ENCODE peak calls at places on chromosomes 11 and 22, in nine cellular contexts. L, V, Y, F, K, J, N, O and A are unnamed samples.

GRCh38 chr11:68142028-68142412 is 20.8 kb upstream of the CHKA start:
- DNase-seq in L (no peak), V (no peak), Y (no peak), F (no peak), K (no peak), J (peak), N (no peak), O (no peak), A (no peak)

GRCh38 chr11:95175969-95176368 is 55.0 kb downstream of the SESN3 start:
- DNase-seq in L (no peak), V (no peak), Y (no peak), F (no peak), K (no peak), J (no peak), N (no peak), O (no peak), A (no peak)

GRCh38 chr11:102346456-102346747 is 612 bp upstream of the BIRC2 start:
- DNase-seq in L (peak), V (no peak), Y (no peak), F (no peak), K (no peak), J (no peak), N (no peak), O (no peak), A (no peak)

GRCh38 chr11:26243426-26243825 is 88.5 kb upstream of the ANO3 start:
- DNase-seq in L (no peak), V (no peak), Y (no peak), F (peak), K (no peak), J (no peak), N (no peak), O (no peak), A (no peak)

GRCh38 chr11:45927332-45927683 is 4.9 kb downstream of the LARGE2 start:
- DNase-seq in L (no peak), V (no peak), Y (peak), F (no peak), K (no peak), J (no peak), N (peak), O (no peak), A (no peak)

GRCh38 chr22:24189249-24190158 is 8.2 kb downstream of the SUSD2 start:
- DNase-seq in L (peak), V (peak), Y (peak), F (peak), K (peak), J (peak), N (no peak), O (peak), A (peak)

GRCh38 chr11:129698212-129698611 is 117.4 kb upstream of the TMEM45B start:
- DNase-seq in L (no peak), V (no peak), Y (no peak), F (no peak), K (no peak), J (no peak), N (no peak), O (no peak), A (no peak)

GRCh38 chr11:65456418-65456817 is 33.8 kb downstream of the NEAT1 start:
- DNase-seq in L (no peak), V (no peak), Y (no peak), F (no peak), K (no peak), J (no peak), N (no peak), O (no peak), A (no peak)

GRCh38 chr22:29879738-29880137 is 3.2 kb upstream of the MTMR3 start:
- DNase-seq in L (no peak), V (peak), Y (no peak), F (no peak), K (no peak), J (no peak), N (no peak), O (no peak), A (no peak)

GRCh38 chr11:17597770-17598169 is 50.7 kb downstream of the OTOG start:
- DNase-seq in L (no peak), V (no peak), Y (no peak), F (no peak), K (no peak), J (no peak), N (no peak), O (no peak), A (no peak)

GRCh38 chr11:77522215-77522614 is 48.3 kb upstream of the PAK1 start:
- DNase-seq in L (peak), V (no peak), Y (no peak), F (no peak), K (no peak), J (no peak), N (no peak), O (peak), A (no peak)

GRCh38 chr11:37026326-37026725 is 428.3 kb upstream of the RAG2 start:
- DNase-seq in L (no peak), V (no peak), Y (no peak), F (no peak), K (no peak), J (no peak), N (no peak), O (no peak), A (no peak)

GRCh38 chr22:35208003-35208402 is 49.3 kb upstream of the HMGXB4 start:
- DNase-seq in L (no peak), V (no peak), Y (no peak), F (no peak), K (no peak), J (no peak), N (no peak), O (no peak), A (no peak)

GRCh38 chr22:50729391-50730012 is 8.5 kb upstream of the ACR start:
- DNase-seq in L (no peak), V (no peak), Y (peak), F (no peak), K (no peak), J (peak), N (no peak), O (no peak), A (peak)

GRCh38 chr11:122339661-122340060 is 223.6 kb upstream of the BLID start:
- DNase-seq in L (no peak), V (no peak), Y (no peak), F (peak), K (no peak), J (no peak), N (no peak), O (no peak), A (no peak)

GRCh38 chr11:37972691-37973090 is 1374.7 kb upstream of the RAG2 start:
- DNase-seq in L (peak), V (no peak), Y (no peak), F (peak), K (no peak), J (no peak), N (no peak), O (no peak), A (no peak)

GRCh38 chr11:1499261-1499890 is 12.8 kb upstream of the MOB2 start:
- DNase-seq in L (no peak), V (no peak), Y (peak), F (no peak), K (no peak), J (no peak), N (no peak), O (no peak), A (no peak)

DNA sequence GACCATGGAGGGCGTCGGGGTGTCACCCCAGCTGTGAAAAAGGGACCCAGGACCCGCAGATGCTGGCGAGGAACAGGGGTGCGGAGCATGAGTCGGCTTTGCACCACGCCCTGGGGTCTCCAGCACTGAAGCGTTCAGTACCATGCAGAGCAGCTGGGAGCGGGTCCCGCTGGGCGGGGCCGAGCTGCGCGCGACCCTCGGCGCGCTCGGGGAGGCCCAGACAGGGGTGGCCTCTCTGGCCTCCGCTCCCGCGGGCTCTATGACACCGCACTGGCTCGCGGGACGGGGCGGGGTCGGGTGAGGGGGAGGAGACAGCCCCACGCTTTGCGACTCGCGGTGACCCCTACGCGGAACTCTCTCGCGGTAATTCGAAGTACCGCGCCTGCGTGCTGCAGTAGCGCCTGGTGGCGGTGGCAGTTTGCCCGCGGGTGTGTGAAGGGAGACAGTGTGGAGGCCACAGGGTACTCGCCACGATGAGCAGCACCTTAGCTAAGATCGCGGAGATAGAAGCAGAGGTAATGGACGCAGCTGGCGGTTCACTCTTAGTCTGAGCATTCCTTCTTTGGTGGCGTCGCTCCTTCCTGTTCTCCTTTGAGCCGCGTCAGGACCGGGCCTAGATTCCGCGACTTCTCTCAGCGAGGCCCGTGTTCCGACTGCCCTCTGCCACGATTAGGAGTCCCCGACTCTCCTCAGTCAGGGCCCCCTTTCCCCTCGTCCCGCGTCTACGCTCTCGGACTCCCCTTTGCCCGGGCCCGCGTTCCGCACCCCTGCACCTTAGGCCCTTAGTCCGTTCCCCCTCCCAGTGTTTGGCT is at the start of gene DRG1:
- DNase-seq in L (peak), V (peak), Y (peak), F (peak), K (peak), J (peak), N (peak), O (peak), A (peak)
- TF ChIP-seq CTCF in L (no peak), V (no peak), Y (no peak), F (no peak), K (no peak), J (peak), N (no peak), O (no peak), A (no peak)

GRCh38 chr11:119373059-119373875 is 8.2 kb downstream of the USP2 start:
- DNase-seq in L (no peak), V (no peak), Y (peak), F (no peak), K (no peak), J (peak), N (no peak), O (no peak), A (no peak)

GRCh38 chr11:119371067-119371601 is 10.4 kb downstream of the USP2 start:
- DNase-seq in L (no peak), V (no peak), Y (peak), F (no peak), K (no peak), J (no peak), N (no peak), O (no peak), A (no peak)

GRCh38 chr11:119370486-119371046 is 10.9 kb downstream of the USP2 start:
- DNase-seq in L (no peak), V (no peak), Y (peak), F (no peak), K (no peak), J (no peak), N (no peak), O (no peak), A (no peak)

GRCh38 chr11:119372260-119373058 is 9.0 kb downstream of the USP2 start:
- DNase-seq in L (no peak), V (no peak), Y (peak), F (no peak), K (no peak), J (no peak), N (no peak), O (no peak), A (no peak)

DNA sequence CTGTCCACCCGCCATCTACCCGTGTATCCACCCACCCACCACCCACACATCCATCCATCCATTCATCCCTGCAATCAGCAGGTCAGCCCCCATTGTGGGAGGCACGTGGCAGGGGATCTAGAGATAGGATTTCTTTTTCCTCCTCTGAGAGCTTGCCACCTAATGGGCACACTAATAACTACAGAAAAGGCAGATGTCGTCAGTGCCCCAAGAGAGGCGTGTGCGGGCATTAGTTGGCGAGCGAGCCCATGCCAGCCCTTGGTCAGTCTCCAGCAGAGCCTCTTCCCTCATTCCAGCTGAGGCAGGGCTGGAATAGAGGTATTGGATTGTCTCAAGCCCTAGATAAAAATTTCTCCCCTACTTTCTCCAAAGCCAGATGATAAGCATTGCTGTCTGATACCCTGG is 9.7 kb downstream of the USP2 start:
- DNase-seq in L (no peak), V (no peak), Y (peak), F (no peak), K (no peak), J (peak), N (no peak), O (no peak), A (no peak)
- TF ChIP-seq CTCF in L (peak), V (peak), Y (peak), F (no peak), K (peak), J (peak), N (no peak), O (peak), A (no peak)

GRCh38 chr11:105315287-105315686 is 175.7 kb upstream of the CARD18 start:
- DNase-seq in L (peak), V (no peak), Y (no peak), F (no peak), K (no peak), J (no peak), N (no peak), O (peak), A (no peak)
- TF ChIP-seq CTCF in L (peak), V (no peak), Y (no peak), F (no peak), K (no peak), J (no peak), N (no peak), O (peak), A (no peak)

DNA sequence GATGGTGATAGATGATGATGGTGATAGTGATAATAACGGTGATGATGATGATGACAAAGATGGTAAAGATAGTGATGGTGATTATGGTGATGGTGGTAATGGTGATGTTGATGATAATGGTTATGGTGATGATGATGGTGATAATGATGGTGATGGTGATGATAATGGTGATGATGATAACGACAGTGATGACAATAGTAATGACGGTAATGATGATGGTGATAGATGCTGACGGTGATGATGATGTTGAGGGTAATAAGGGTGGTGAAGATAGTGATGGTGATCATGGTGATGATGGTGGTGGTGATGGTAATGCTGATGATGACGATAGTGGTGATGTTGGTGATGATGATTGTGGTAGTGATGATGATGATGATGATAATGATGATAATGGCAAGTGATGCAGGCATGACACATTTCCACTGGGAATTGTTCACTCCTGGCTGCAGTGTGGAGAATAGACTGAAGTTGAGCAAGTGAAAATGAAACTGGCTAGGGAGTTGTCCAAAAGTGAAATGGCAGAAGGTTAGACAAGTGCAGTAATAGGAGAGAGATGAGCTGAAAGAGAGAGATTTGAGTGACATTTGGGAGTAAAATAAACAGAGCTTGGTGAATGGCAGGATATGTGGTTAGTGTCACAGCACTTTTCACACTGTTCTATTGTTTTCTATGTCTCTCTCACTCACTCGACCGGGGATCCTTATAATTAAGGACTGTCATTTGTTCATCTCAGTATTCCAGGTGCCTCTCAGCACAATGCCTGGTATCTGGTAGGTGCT is 992.5 kb downstream of the OPCML start:
- DNase-seq in L (no peak), V (no peak), Y (no peak), F (no peak), K (no peak), J (no peak), N (no peak), O (no peak), A (no peak)
- TF ChIP-seq CTCF in L (no peak), V (no peak), Y (no peak), F (no peak), K (no peak), J (no peak), N (no peak), O (no peak), A (no peak)

GRCh38 chr22:31241200-31241599 is 29.1 kb downstream of the LIMK2 start:
- DNase-seq in L (peak), V (no peak), Y (no peak), F (no peak), K (no peak), J (no peak), N (no peak), O (no peak), A (no peak)

GRCh38 chr22:31243339-31244043 is 31.4 kb downstream of the LIMK2 start:
- DNase-seq in L (no peak), V (no peak), Y (no peak), F (no peak), K (no peak), J (no peak), N (no peak), O (peak), A (no peak)

GRCh38 chr22:31240011-31240410 is 27.9 kb downstream of the LIMK2 start:
- DNase-seq in L (peak), V (no peak), Y (no peak), F (peak), K (no peak), J (no peak), N (no peak), O (no peak), A (no peak)

GRCh38 chr22:31244044-31244942 is 32.2 kb downstream of the LIMK2 start:
- DNase-seq in L (peak), V (peak), Y (no peak), F (peak), K (no peak), J (no peak), N (no peak), O (peak), A (no peak)

GRCh38 chr22:31241936-31242335 is 29.8 kb downstream of the LIMK2 start:
- DNase-seq in L (peak), V (no peak), Y (no peak), F (peak), K (no peak), J (no peak), N (no peak), O (no peak), A (no peak)
- TF ChIP-seq CTCF in L (peak), V (no peak), Y (no peak), F (peak), K (no peak), J (peak), N (no peak), O (no peak), A (no peak)

GRCh38 chr11:134439181-134439580 is 27.1 kb upstream of the B3GAT1 start:
- DNase-seq in L (no peak), V (no peak), Y (no peak), F (no peak), K (no peak), J (no peak), N (no peak), O (no peak), A (no peak)

GRCh38 chr11:134440851-134441645 is 29.0 kb upstream of the B3GAT1 start:
- DNase-seq in L (no peak), V (no peak), Y (no peak), F (no peak), K (no peak), J (no peak), N (no peak), O (no peak), A (peak)

GRCh38 chr11:134443246-134443645 is 31.2 kb upstream of the B3GAT1 start:
- DNase-seq in L (no peak), V (no peak), Y (no peak), F (no peak), K (no peak), J (no peak), N (no peak), O (no peak), A (no peak)

GRCh38 chr11:134442246-134442645 is 30.2 kb upstream of the B3GAT1 start:
- DNase-seq in L (no peak), V (no peak), Y (no peak), F (no peak), K (no peak), J (no peak), N (no peak), O (no peak), A (no peak)

GRCh38 chr11:134441706-134442105 is 29.7 kb upstream of the B3GAT1 start:
- DNase-seq in L (no peak), V (no peak), Y (no peak), F (no peak), K (no peak), J (no peak), N (no peak), O (no peak), A (no peak)
- TF ChIP-seq CTCF in L (no peak), V (no peak), Y (no peak), F (no peak), K (no peak), J (no peak), N (no peak), O (no peak), A (no peak)

GRCh38 chr22:36453855-36454378 is 27.5 kb downstream of the TXN2 start:
- DNase-seq in L (no peak), V (no peak), Y (no peak), F (no peak), K (no peak), J (no peak), N (no peak), O (no peak), A (no peak)

GRCh38 chr22:36455571-36456458 is 25.6 kb downstream of the TXN2 start:
- DNase-seq in L (no peak), V (no peak), Y (no peak), F (no peak), K (no peak), J (peak), N (no peak), O (no peak), A (no peak)

GRCh38 chr22:36453266-36453607 is 28.2 kb downstream of the TXN2 start:
- DNase-seq in L (no peak), V (no peak), Y (no peak), F (no peak), K (no peak), J (no peak), N (no peak), O (no peak), A (no peak)

GRCh38 chr22:36456459-36456835 is 25.0 kb downstream of the TXN2 start:
- DNase-seq in L (no peak), V (no peak), Y (no peak), F (no peak), K (no peak), J (no peak), N (no peak), O (no peak), A (no peak)

DNA sequence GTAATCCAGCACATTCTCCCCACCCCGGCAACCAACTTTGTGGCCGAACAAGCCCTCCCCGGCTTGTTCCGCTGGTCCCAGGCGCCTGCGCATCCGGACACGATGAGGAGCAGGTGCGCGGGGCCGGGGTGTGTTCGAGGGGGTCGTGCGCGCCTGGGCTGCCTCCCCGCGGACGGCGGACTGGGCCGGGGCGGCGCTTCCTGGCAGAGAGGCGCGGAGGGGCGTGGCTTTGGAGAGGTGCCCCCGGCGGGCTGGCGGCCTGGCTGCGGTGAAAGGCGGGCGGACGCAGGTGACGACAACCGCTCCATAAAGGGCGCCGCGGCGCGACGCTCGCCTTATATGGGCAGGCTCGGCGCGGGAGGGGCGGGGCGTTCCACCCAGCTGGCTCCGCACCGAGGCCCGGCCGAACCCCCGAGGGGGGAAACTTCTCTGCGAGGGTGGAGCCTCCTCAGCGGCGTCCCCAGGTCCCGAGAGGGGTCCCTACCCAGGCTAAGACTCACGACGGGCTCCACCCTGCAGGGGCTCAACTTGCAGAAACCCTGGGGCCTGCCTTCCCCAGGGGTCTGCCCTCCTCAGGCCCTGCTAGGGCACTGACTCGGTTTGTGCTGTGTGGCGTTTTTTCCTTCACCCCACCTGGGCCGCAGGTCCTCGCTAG is 26.4 kb downstream of the TXN2 start:
- DNase-seq in L (peak), V (peak), Y (peak), F (peak), K (peak), J (peak), N (peak), O (peak), A (peak)
- TF ChIP-seq CTCF in L (no peak), V (peak), Y (no peak), F (no peak), K (no peak), J (no peak), N (no peak), O (peak), A (no peak)